ENCODE peak calls at places on chromosomes 3 and 15, in eight cellular contexts. N is heart left ventricle, D is GM12865, G is AG04449, E is GM23338, O is IMR-90, A is epithelial cell of proximal tubule, H is AG09309. T is an unnamed sample.

GRCh38 chr3:149547413-149547812 is 72.9 kb downstream of the TM4SF4 start:
- DNase-seq in N (peak; percentile 69), D (no peak), G (no peak), E (no peak), O (peak; percentile 63), A (no peak), H (no peak), T (peak; percentile 81)

GRCh38 chr3:50978991-50979667 is 304.4 kb downstream of the DOCK3 start:
- DNase-seq in N (no peak), D (no peak), G (no peak), E (peak; percentile 80), O (no peak), A (no peak), H (no peak), T (no peak)

GRCh38 chr15:31471731-31472430 is 145.2 kb downstream of the KLF13 start:
- DNase-seq in N (no peak), D (no peak), G (peak; percentile 71), E (no peak), O (peak; percentile 96), A (peak; percentile 23), H (peak; percentile 75), T (peak; percentile 78)

GRCh38 chr3:181948286-181948685 is 236.6 kb downstream of the SOX2 start:
- DNase-seq in N (no peak), D (no peak), G (no peak), E (peak; percentile 74), O (no peak), A (no peak), H (no peak), T (no peak)

GRCh38 chr15:80587816-80588456 is 107.2 kb upstream of the ABHD17C start:
- DNase-seq in N (no peak), D (no peak), G (no peak), E (no peak), O (peak; percentile 81), A (no peak), H (no peak), T (no peak)

GRCh38 chr3:31932990-31933389 is 48.1 kb downstream of the OSBPL10 start:
- DNase-seq in N (no peak), D (no peak), G (no peak), E (no peak), O (no peak), A (peak; percentile 45), H (no peak), T (no peak)

GRCh38 chr15:28876131-28876844 is 9.5 kb upstream of the APBA2 start:
- DNase-seq in N (no peak), D (no peak), G (no peak), E (peak; percentile 65), O (no peak), A (no peak), H (no peak), T (no peak)

GRCh38 chr15:42595641-42596240 is 20.3 kb downstream of the STARD9 start:
- DNase-seq in N (peak; percentile 44), D (no peak), G (no peak), E (no peak), O (peak; percentile 63), A (no peak), H (no peak), T (no peak)

GRCh38 chr3:58569287-58570001 is 7.7 kb downstream of the FAM107A start:
- DNase-seq in N (no peak), D (no peak), G (no peak), E (no peak), O (no peak), A (no peak), H (no peak), T (no peak)

GRCh38 chr3:109597438-109597837 is 260.1 kb upstream of the DPPA4 start:
- DNase-seq in N (no peak), D (no peak), G (no peak), E (no peak), O (no peak), A (no peak), H (no peak), T (no peak)

GRCh38 chr15:58467722-58468436 is 36.1 kb downstream of the LIPC start:
- DNase-seq in N (no peak), D (no peak), G (no peak), E (no peak), O (no peak), A (peak; percentile 89), H (no peak), T (peak; percentile 83)

GRCh38 chr3:149751551-149751950 is 738 bp downstream of the COMMD2 start:
- DNase-seq in N (no peak), D (peak; percentile 5), G (no peak), E (peak; percentile 18), O (no peak), A (no peak), H (no peak), T (no peak)

GRCh38 chr3:29171583-29171990 is 109.3 kb upstream of the RBMS3 start:
- DNase-seq in N (no peak), D (peak; percentile 37), G (no peak), E (no peak), O (peak; percentile 43), A (no peak), H (no peak), T (no peak)

GRCh38 chr3:101722394-101723173 is 1.8 kb upstream of the CEP97 start:
- DNase-seq in N (no peak), D (peak; percentile 86), G (no peak), E (no peak), O (no peak), A (no peak), H (no peak), T (no peak)

GRCh38 chr3:54223063-54223462 is 100.7 kb downstream of the CACNA2D3 start:
- DNase-seq in N (no peak), D (no peak), G (no peak), E (no peak), O (no peak), A (no peak), H (no peak), T (no peak)

GRCh38 chr3:196323723-196324122 is 5.7 kb upstream of the DYNLT2B start:
- DNase-seq in N (no peak), D (no peak), G (no peak), E (peak; percentile 71), O (peak; percentile 47), A (no peak), H (no peak), T (no peak)
- H3K4me3 ChIP-seq in N (no peak overlapping the region), D (no peak overlapping the region), G (no peak overlapping the region), E (no peak overlapping the region), O (no peak overlapping the region), A (no peak overlapping the region), H (no peak overlapping the region), T (no peak overlapping the region)

GRCh38 chr3:140843656-140844055 is 98.0 kb upstream of the SLC25A36 start:
- DNase-seq in N (no peak), D (no peak), G (no peak), E (no peak), O (no peak), A (no peak), H (no peak), T (no peak)

GRCh38 chr3:140845878-140846277 is 95.8 kb upstream of the SLC25A36 start:
- DNase-seq in N (no peak), D (peak; percentile 41), G (no peak), E (no peak), O (no peak), A (no peak), H (no peak), T (no peak)

GRCh38 chr3:140850210-140850955 is 91.3 kb upstream of the SLC25A36 start:
- DNase-seq in N (no peak), D (no peak), G (no peak), E (no peak), O (no peak), A (no peak), H (no peak), T (no peak)

GRCh38 chr3:140844072-140844471 is 97.6 kb upstream of the SLC25A36 start:
- DNase-seq in N (no peak), D (no peak), G (no peak), E (no peak), O (no peak), A (no peak), H (no peak), T (no peak)

DNA sequence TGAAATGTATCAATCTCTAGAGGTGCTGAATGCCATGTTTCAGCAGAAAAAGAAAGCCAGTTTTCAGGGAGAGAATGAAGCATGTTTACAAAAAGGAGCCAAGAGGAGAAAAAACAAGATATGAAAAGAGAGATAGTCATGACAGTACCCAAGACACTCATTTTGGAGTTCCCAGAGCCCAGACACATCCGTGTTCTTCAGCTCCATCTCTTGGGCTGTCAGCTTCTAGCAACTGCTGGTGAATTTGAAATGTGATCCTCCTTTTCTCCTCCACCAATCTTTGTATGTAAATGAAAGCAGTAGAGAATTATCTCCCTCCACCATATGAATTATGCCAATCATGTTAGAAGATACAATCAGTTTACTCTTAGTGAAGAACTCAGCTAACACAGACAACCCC is 93.0 kb upstream of the SLC25A36 start:
- DNase-seq in N (no peak), D (peak; percentile 46), G (no peak), E (no peak), O (no peak), A (no peak), H (no peak), T (no peak)
- TF ChIP-seq CTCF in N (no peak), D (peak; percentile 6), G (no peak), E (peak; percentile 18), O (no peak), A (no peak), H (no peak), T (no peak)

GRCh38 chr3:73604491-73604890 is 20.2 kb downstream of the PDZRN3 start:
- DNase-seq in N (no peak), D (no peak), G (no peak), E (no peak), O (peak; percentile 59), A (no peak), H (no peak), T (peak; percentile 81)

GRCh38 chr3:73605861-73606260 is 18.9 kb downstream of the PDZRN3 start:
- DNase-seq in N (no peak), D (no peak), G (no peak), E (no peak), O (no peak), A (no peak), H (no peak), T (no peak)

GRCh38 chr3:73602171-73602570 is 22.6 kb downstream of the PDZRN3 start:
- DNase-seq in N (peak; percentile 46), D (no peak), G (peak; percentile 91), E (no peak), O (peak; percentile 94), A (no peak), H (peak; percentile 77), T (peak; percentile 78)

GRCh38 chr3:73605388-73605787 is 19.4 kb downstream of the PDZRN3 start:
- DNase-seq in N (no peak), D (no peak), G (no peak), E (no peak), O (peak; percentile 91), A (no peak), H (peak; percentile 70), T (no peak)

GRCh38 chr3:73603771-73604171 is 21.0 kb downstream of the PDZRN3 start:
- DNase-seq in N (no peak), D (no peak), G (no peak), E (no peak), O (peak; percentile 85), A (no peak), H (no peak), T (no peak)
- H3K4me3 ChIP-seq in N (no peak overlapping the region), D (no peak overlapping the region), G (no peak overlapping the region), E (no peak overlapping the region), O (no peak overlapping the region), A (no peak overlapping the region), H (no peak overlapping the region), T (no peak overlapping the region)

DNA sequence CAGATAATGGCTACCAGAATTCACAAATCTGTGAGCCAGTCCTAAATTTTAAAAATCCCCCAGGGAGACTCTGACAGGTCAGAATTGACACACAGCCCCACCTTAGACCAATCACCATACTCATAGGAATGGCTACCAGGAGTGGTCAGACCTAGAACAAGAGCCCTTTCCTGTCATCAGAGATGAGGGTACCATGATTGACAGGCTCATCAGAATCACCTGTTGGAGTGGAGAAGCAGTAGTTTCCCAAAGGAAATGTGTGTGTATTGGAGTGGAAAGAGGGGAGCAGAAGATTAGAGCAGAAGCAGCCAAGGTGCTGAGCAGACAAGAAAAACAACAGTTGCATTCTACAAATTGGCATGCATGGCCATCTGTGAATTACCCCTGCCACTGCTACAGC is 27.0 kb upstream of the SSR3 start:
- DNase-seq in N (no peak), D (peak; percentile 16), G (no peak), E (no peak), O (no peak), A (no peak), H (no peak), T (no peak)
- TF ChIP-seq CTCF in N (no peak), D (no peak), G (no peak), E (no peak), O (no peak), A (no peak), H (no peak), T (no peak)

T was measured in astrocyte of the cerebellum.